ENCODE peak calls at places on chromosomes 3 and 15, in seven cellular contexts. One of them, this sample, is unnamed.

GRCh38 chr3:11282250-11283125 is 10.3 kb downstream of the ATG7 start:
- DNase-seq in fibroblast of mammary gland: peak; percentile 45
- DNase-seq in astrocyte of the cerebellum: peak; percentile 39
- DNase-seq in IMR-90: peak; percentile 59
- DNase-seq in GM12865: no peak
- DNase-seq in GM12864: no peak
- DNase-seq in HFF-Myc: peak; percentile 72
- DNase-seq in this sample: no peak

GRCh38 chr3:188348445-188349244 is 194.7 kb downstream of the LPP start:
- DNase-seq in GM12865: no peak
- DNase-seq in IMR-90: peak; percentile 85
- DNase-seq in HFF-Myc: peak; percentile 66
- DNase-seq in astrocyte of the cerebellum: peak; percentile 93
- DNase-seq in fibroblast of mammary gland: peak; percentile 94
- DNase-seq in GM12864: no peak
- DNase-seq in this sample: peak; percentile 100

GRCh38 chr3:80533553-80533952 is 765.8 kb upstream of the ROBO1 start:
- DNase-seq in fibroblast of mammary gland: no peak
- DNase-seq in IMR-90: no peak
- DNase-seq in GM12864: no peak
- DNase-seq in astrocyte of the cerebellum: no peak
- DNase-seq in HFF-Myc: no peak
- DNase-seq in GM12865: no peak
- DNase-seq in this sample: no peak

GRCh38 chr15:81176291-81176893 is 20.3 kb upstream of the IL16 start:
- DNase-seq in GM12864: no peak
- DNase-seq in fibroblast of mammary gland: no peak
- DNase-seq in GM12865: no peak
- DNase-seq in HFF-Myc: no peak
- DNase-seq in astrocyte of the cerebellum: no peak
- DNase-seq in IMR-90: no peak
- DNase-seq in this sample: no peak

GRCh38 chr15:75307778-75308390 is 25.2 kb downstream of the GOLGA6D start:
- DNase-seq in GM12864: peak; percentile 2
- DNase-seq in fibroblast of mammary gland: peak; percentile 17
- DNase-seq in IMR-90: no peak
- DNase-seq in HFF-Myc: peak; percentile 12
- DNase-seq in astrocyte of the cerebellum: no peak
- DNase-seq in GM12865: peak; percentile 53
- DNase-seq in this sample: no peak

GRCh38 chr3:60316121-60316783 is 935.0 kb downstream of the FHIT start:
- DNase-seq in HFF-Myc: no peak
- DNase-seq in GM12865: no peak
- DNase-seq in fibroblast of mammary gland: peak; percentile 63
- DNase-seq in IMR-90: peak; percentile 78
- DNase-seq in GM12864: no peak
- DNase-seq in astrocyte of the cerebellum: peak; percentile 72
- DNase-seq in this sample: peak; percentile 85

GRCh38 chr3:38109580-38110313 is 27.2 kb downstream of the ACAA1 start:
- DNase-seq in HFF-Myc: no peak
- DNase-seq in astrocyte of the cerebellum: no peak
- DNase-seq in GM12864: no peak
- DNase-seq in fibroblast of mammary gland: no peak
- DNase-seq in GM12865: no peak
- DNase-seq in IMR-90: no peak
- DNase-seq in this sample: no peak

GRCh38 chr3:112889357-112889756 is 42.7 kb upstream of the CD200R1L start:
- DNase-seq in GM12864: no peak
- DNase-seq in GM12865: no peak
- DNase-seq in IMR-90: no peak
- DNase-seq in HFF-Myc: no peak
- DNase-seq in astrocyte of the cerebellum: no peak
- DNase-seq in fibroblast of mammary gland: no peak
- DNase-seq in this sample: no peak

GRCh38 chr3:39485547-39485946 is 18.1 kb downstream of the MOBP start:
- DNase-seq in GM12864: no peak
- DNase-seq in IMR-90: no peak
- DNase-seq in GM12865: no peak
- DNase-seq in astrocyte of the cerebellum: no peak
- DNase-seq in HFF-Myc: no peak
- DNase-seq in fibroblast of mammary gland: no peak
- DNase-seq in this sample: no peak

GRCh38 chr3:13110678-13111116 is 37.5 kb upstream of the IQSEC1 start:
- DNase-seq in GM12865: peak; percentile 87
- DNase-seq in astrocyte of the cerebellum: no peak
- DNase-seq in IMR-90: no peak
- DNase-seq in fibroblast of mammary gland: no peak
- DNase-seq in GM12864: peak; percentile 31
- DNase-seq in HFF-Myc: no peak
- DNase-seq in this sample: peak; percentile 92

GRCh38 chr15:40795019-40795418 is 11.9 kb upstream of the ZFYVE19 start:
- DNase-seq in HFF-Myc: no peak
- DNase-seq in IMR-90: no peak
- DNase-seq in fibroblast of mammary gland: no peak
- DNase-seq in astrocyte of the cerebellum: no peak
- DNase-seq in GM12864: no peak
- DNase-seq in GM12865: no peak
- DNase-seq in this sample: no peak

GRCh38 chr15:58505581-58505980 is 73.8 kb downstream of the LIPC start:
- DNase-seq in fibroblast of mammary gland: peak; percentile 44
- DNase-seq in GM12864: no peak
- DNase-seq in IMR-90: peak; percentile 39
- DNase-seq in astrocyte of the cerebellum: no peak
- DNase-seq in GM12865: no peak
- DNase-seq in HFF-Myc: no peak
- DNase-seq in this sample: no peak

GRCh38 chr3:143331336-143331735 is 211.8 kb downstream of the CHST2 start:
- DNase-seq in GM12865: no peak
- DNase-seq in fibroblast of mammary gland: peak; percentile 26
- DNase-seq in HFF-Myc: peak; percentile 78
- DNase-seq in GM12864: no peak
- DNase-seq in astrocyte of the cerebellum: no peak
- DNase-seq in IMR-90: no peak
- DNase-seq in this sample: no peak

GRCh38 chr3:186471781-186472180 is 72.4 kb downstream of the CRYGS start:
- DNase-seq in GM12864: no peak
- DNase-seq in IMR-90: no peak
- DNase-seq in fibroblast of mammary gland: no peak
- DNase-seq in HFF-Myc: no peak
- DNase-seq in GM12865: no peak
- DNase-seq in astrocyte of the cerebellum: no peak
- DNase-seq in this sample: no peak

GRCh38 chr3:39637807-39638206 is 170.3 kb downstream of the MOBP start:
- DNase-seq in GM12864: no peak
- DNase-seq in GM12865: no peak
- DNase-seq in astrocyte of the cerebellum: no peak
- DNase-seq in HFF-Myc: peak; percentile 14
- DNase-seq in IMR-90: peak; percentile 48
- DNase-seq in fibroblast of mammary gland: peak; percentile 62
- DNase-seq in this sample: peak; percentile 11

GRCh38 chr3:9948586-9948985 is 3.6 kb downstream of the PRRT3 start:
- DNase-seq in GM12864: no peak
- DNase-seq in astrocyte of the cerebellum: no peak
- DNase-seq in GM12865: no peak
- DNase-seq in fibroblast of mammary gland: no peak
- DNase-seq in HFF-Myc: no peak
- DNase-seq in IMR-90: no peak
- DNase-seq in this sample: no peak

GRCh38 chr3:114874447-114874846 is 272.6 kb downstream of the ZBTB20 start:
- DNase-seq in astrocyte of the cerebellum: no peak
- DNase-seq in GM12864: no peak
- DNase-seq in GM12865: no peak
- DNase-seq in IMR-90: no peak
- DNase-seq in HFF-Myc: no peak
- DNase-seq in fibroblast of mammary gland: no peak
- DNase-seq in this sample: no peak

GRCh38 chr3:177196473-177197040 is 725 bp downstream of the TBL1XR1 start:
- DNase-seq in HFF-Myc: no peak
- DNase-seq in IMR-90: peak; percentile 44
- DNase-seq in GM12864: no peak
- DNase-seq in GM12865: peak; percentile 67
- DNase-seq in astrocyte of the cerebellum: no peak
- DNase-seq in fibroblast of mammary gland: peak; percentile 37
- DNase-seq in this sample: no peak

GRCh38 chr15:66931768-66932633 is 133.4 kb upstream of the SMAD3 start:
- DNase-seq in HFF-Myc: peak; percentile 33
- DNase-seq in IMR-90: peak; percentile 63
- DNase-seq in GM12864: no peak
- DNase-seq in GM12865: no peak
- DNase-seq in fibroblast of mammary gland: peak; percentile 71
- DNase-seq in astrocyte of the cerebellum: no peak
- DNase-seq in this sample: peak; percentile 82
- H3K4me3 ChIP-seq in HFF-Myc: no peak overlapping the region
- H3K4me3 ChIP-seq in IMR-90: no peak overlapping the region
- H3K4me3 ChIP-seq in GM12864: no peak overlapping the region
- H3K4me3 ChIP-seq in GM12865: no peak overlapping the region
- H3K4me3 ChIP-seq in fibroblast of mammary gland: no peak overlapping the region
- H3K4me3 ChIP-seq in astrocyte of the cerebellum: no peak overlapping the region
- H3K4me3 ChIP-seq in this sample: peak overlapping the region; percentile 21

GRCh38 chr3:129161860-129162271 is 1.0 kb upstream of the ISY1 start:
- DNase-seq in GM12865: peak; percentile 40
- DNase-seq in HFF-Myc: no peak
- DNase-seq in GM12864: no peak
- DNase-seq in fibroblast of mammary gland: no peak
- DNase-seq in astrocyte of the cerebellum: no peak
- DNase-seq in IMR-90: peak; percentile 8
- DNase-seq in this sample: no peak
- TF ChIP-seq CTCF in GM12865: no peak
- TF ChIP-seq CTCF in HFF-Myc: no peak
- TF ChIP-seq CTCF in GM12864: no peak
- TF ChIP-seq CTCF in fibroblast of mammary gland: no peak
- TF ChIP-seq CTCF in astrocyte of the cerebellum: no peak
- TF ChIP-seq CTCF in IMR-90: no peak
- TF ChIP-seq CTCF in this sample: no peak

GRCh38 chr3:100003609-100004503 is 110.4 kb downstream of the FILIP1L start:
- DNase-seq in IMR-90: no peak
- DNase-seq in GM12864: no peak
- DNase-seq in HFF-Myc: no peak
- DNase-seq in fibroblast of mammary gland: no peak
- DNase-seq in astrocyte of the cerebellum: no peak
- DNase-seq in GM12865: peak; percentile 11
- DNase-seq in this sample: no peak
- H3K4me3 ChIP-seq in IMR-90: no peak overlapping the region
- H3K4me3 ChIP-seq in GM12864: no peak overlapping the region
- H3K4me3 ChIP-seq in HFF-Myc: no peak overlapping the region
- H3K4me3 ChIP-seq in fibroblast of mammary gland: no peak overlapping the region
- H3K4me3 ChIP-seq in astrocyte of the cerebellum: no peak overlapping the region
- H3K4me3 ChIP-seq in GM12865: no peak overlapping the region
- H3K4me3 ChIP-seq in this sample: no peak overlapping the region

DNA sequence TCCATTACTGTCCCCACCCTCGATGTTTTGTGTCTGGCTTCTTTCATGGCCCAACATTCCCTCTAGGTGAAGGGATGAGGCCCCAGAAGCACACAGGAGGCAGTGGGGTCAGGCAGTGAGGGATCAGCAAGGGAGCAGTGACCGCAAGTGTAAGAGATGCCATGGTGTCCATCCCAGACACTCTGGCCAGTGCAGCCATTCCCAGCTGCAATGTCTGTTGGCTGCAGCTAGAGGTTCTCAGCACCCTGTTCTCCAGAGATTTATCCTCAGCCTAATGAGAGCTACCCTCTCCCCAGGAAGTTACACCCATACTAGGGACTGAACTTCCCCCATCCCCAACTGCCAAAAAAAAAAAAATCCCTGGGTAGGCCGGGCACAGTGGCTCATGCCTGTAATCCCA is 40.2 kb downstream of the TRANK1 start:
- DNase-seq in IMR-90: peak; percentile 36
- DNase-seq in fibroblast of mammary gland: peak; percentile 22
- DNase-seq in GM12864: no peak
- DNase-seq in HFF-Myc: no peak
- DNase-seq in GM12865: no peak
- DNase-seq in astrocyte of the cerebellum: no peak
- DNase-seq in this sample: no peak
- TF ChIP-seq CTCF in IMR-90: peak; percentile 57
- TF ChIP-seq CTCF in fibroblast of mammary gland: peak; percentile 44
- TF ChIP-seq CTCF in GM12864: peak; percentile 51
- TF ChIP-seq CTCF in HFF-Myc: peak; percentile 37
- TF ChIP-seq CTCF in GM12865: peak; percentile 33
- TF ChIP-seq CTCF in astrocyte of the cerebellum: peak; percentile 33
- TF ChIP-seq CTCF in this sample: peak; percentile 35

GRCh38 chr15:90202929-90203328 is 1.8 kb downstream of the SEMA4B start:
- DNase-seq in GM12865: no peak
- DNase-seq in IMR-90: no peak
- DNase-seq in GM12864: no peak
- DNase-seq in HFF-Myc: no peak
- DNase-seq in fibroblast of mammary gland: no peak
- DNase-seq in astrocyte of the cerebellum: no peak
- DNase-seq in this sample: no peak
- H3K4me3 ChIP-seq in GM12865: no peak overlapping the region
- H3K4me3 ChIP-seq in IMR-90: no peak overlapping the region
- H3K4me3 ChIP-seq in GM12864: no peak overlapping the region
- H3K4me3 ChIP-seq in HFF-Myc: no peak overlapping the region
- H3K4me3 ChIP-seq in fibroblast of mammary gland: no peak overlapping the region
- H3K4me3 ChIP-seq in astrocyte of the cerebellum: no peak overlapping the region
- H3K4me3 ChIP-seq in this sample: peak overlapping the region; percentile 79

GRCh38 chr3:133894334-133895207 is 1.1 kb downstream of the RAB6B start:
- DNase-seq in HFF-Myc: no peak
- DNase-seq in GM12865: no peak
- DNase-seq in GM12864: no peak
- DNase-seq in IMR-90: no peak
- DNase-seq in fibroblast of mammary gland: no peak
- DNase-seq in astrocyte of the cerebellum: no peak
- DNase-seq in this sample: no peak
- TF ChIP-seq CTCF in HFF-Myc: no peak
- TF ChIP-seq CTCF in GM12865: no peak
- TF ChIP-seq CTCF in GM12864: no peak
- TF ChIP-seq CTCF in IMR-90: no peak
- TF ChIP-seq CTCF in fibroblast of mammary gland: no peak
- TF ChIP-seq CTCF in astrocyte of the cerebellum: no peak
- TF ChIP-seq CTCF in this sample: no peak

GRCh38 chr3:111069974-111070751 is 1.5 kb upstream of the NECTIN3 start:
- DNase-seq in GM12864: no peak
- DNase-seq in astrocyte of the cerebellum: no peak
- DNase-seq in IMR-90: peak; percentile 30
- DNase-seq in GM12865: no peak
- DNase-seq in fibroblast of mammary gland: no peak
- DNase-seq in HFF-Myc: no peak
- DNase-seq in this sample: no peak
- H3K4me3 ChIP-seq in GM12864: no peak overlapping the region
- H3K4me3 ChIP-seq in astrocyte of the cerebellum: peak overlapping the region; percentile 78
- H3K4me3 ChIP-seq in IMR-90: peak overlapping the region; percentile 83
- H3K4me3 ChIP-seq in GM12865: no peak overlapping the region
- H3K4me3 ChIP-seq in fibroblast of mammary gland: peak overlapping the region; percentile 85
- H3K4me3 ChIP-seq in HFF-Myc: peak overlapping the region; percentile 81
- H3K4me3 ChIP-seq in this sample: peak overlapping the region; percentile 96

This sample was measured in retinal pigment epithelial cell.